ENCODE peak calls at places on chromosomes 4 and X, in ten cellular contexts. Y is type B pancreatic cell; Q is GM23248; W is stimulated activated CD4-positive, alpha-beta T cell treated with anti-CD3 and anti-CD28 coated beads, Interleukin-4, amount 100 ng/mL, for 1 hour; M is activated naive CD4-positive, alpha-beta T cell treated with anti-CD3 and anti-CD28 coated beads, Interleukin-2, amount 50 U/mL, for 72 hours; H is Caco-2; V is epithelial cell of esophagus; O is stimulated activated CD8-positive, alpha-beta memory T cell treated with anti-CD3 and anti-CD28 coated beads, Interleukin-2, amount 100 ng/mL, for 48 hours; L is body of pancreas; A is NCI-H446. T is an unnamed sample.

GRCh38 chrX:840556-840955 is 210.0 kb downstream of the SHOX start:
- DNase-seq in V (no peak), Y (peak), A (no peak), O (no peak), Q (no peak), W (no peak), L (no peak), M (no peak), H (no peak), T (no peak)

GRCh38 chr4:68447201-68447600 is at the start of gene TMPRSS11E:
- DNase-seq in V (peak), M (no peak), Y (no peak), L (no peak), Q (no peak), H (peak), W (no peak), O (no peak), A (no peak), T (no peak)

GRCh38 chr4:67651536-67651935 is 49.4 kb downstream of the UBA6 start:
- DNase-seq in W (no peak), Y (no peak), O (no peak), V (no peak), L (no peak), H (no peak), M (no peak), Q (no peak), A (no peak), T (no peak)

GRCh38 chrX:120499301-120500097 is 30.4 kb upstream of the LAMP2 start:
- DNase-seq in W (no peak), Y (no peak), M (no peak), Q (peak), V (peak), O (no peak), A (no peak), H (no peak), L (no peak), T (no peak)

GRCh38 chr4:52606766-52607165 is 52.3 kb downstream of the USP46 start:
- DNase-seq in Q (peak), A (no peak), O (no peak), Y (no peak), L (no peak), M (no peak), H (no peak), W (no peak), V (no peak), T (no peak)

GRCh38 chr4:93312299-93312698 is 516.3 kb upstream of the ATOH1 start:
- DNase-seq in L (no peak), V (no peak), Y (no peak), H (no peak), O (no peak), M (no peak), W (no peak), A (no peak), Q (no peak), T (no peak)

GRCh38 chr4:109921384-109921808 is 8.7 kb downstream of the EGF start:
- DNase-seq in O (no peak), M (no peak), L (peak), H (no peak), A (no peak), Q (peak), W (no peak), V (peak), Y (no peak), T (peak)

GRCh38 chr4:75048208-75048879 is 115.4 kb downstream of the PARM1 start:
- DNase-seq in Y (no peak), A (no peak), H (peak), Q (no peak), V (no peak), O (no peak), L (no peak), M (no peak), W (no peak), T (no peak)

GRCh38 chrX:10110984-10111363 is 45.8 kb upstream of the CLCN4 start:
- DNase-seq in V (no peak), W (peak), H (no peak), M (no peak), O (peak), Q (peak), A (no peak), L (no peak), Y (no peak), T (no peak)

GRCh38 chr4:27662426-27662825 is 801.8 kb downstream of the STIM2 start:
- DNase-seq in H (no peak), M (no peak), W (no peak), Q (no peak), V (no peak), A (no peak), O (no peak), L (no peak), Y (no peak), T (no peak)

GRCh38 chr4:76949293-76950051 is at the start of gene SEPTIN11:
- DNase-seq in W (peak), L (peak), M (peak), V (peak), O (peak), Q (peak), H (peak), A (peak), Y (peak), T (no peak)

GRCh38 chrX:154349359-154349935 is 25.0 kb downstream of the FLNA start:
- DNase-seq in O (no peak), V (no peak), H (no peak), W (no peak), L (no peak), Y (no peak), Q (peak), A (no peak), M (no peak), T (no peak)

GRCh38 chr4:166318810-166319525 is 445.9 kb downstream of the TLL1 start:
- DNase-seq in A (no peak), L (no peak), Q (peak), M (no peak), H (no peak), V (peak), W (no peak), Y (no peak), O (no peak), T (peak)

GRCh38 chr4:140152760-140153418 is 1.1 kb downstream of the MAML3 start:
- DNase-seq in Q (peak), V (peak), M (peak), L (peak), A (peak), W (peak), O (no peak), H (peak), Y (peak), T (no peak)

GRCh38 chr4:3720461-3720860 is 45.7 kb upstream of the ADRA2C start:
- DNase-seq in H (no peak), V (no peak), O (no peak), M (no peak), Y (no peak), L (no peak), Q (no peak), W (no peak), A (no peak), T (no peak)

GRCh38 chrX:123267220-123267619 is 83.1 kb downstream of the GRIA3 start:
- DNase-seq in M (no peak), A (no peak), H (no peak), O (no peak), V (peak), Q (peak), Y (no peak), L (no peak), W (no peak), T (no peak)

GRCh38 chrX:40878821-40879571 is 143.7 kb upstream of the MED14 start:
- DNase-seq in W (no peak), Q (peak), H (no peak), M (no peak), O (no peak), V (no peak), Y (no peak), L (no peak), A (no peak), T (no peak)

GRCh38 chrX:27600686-27601085 is 10.5 kb downstream of the DCAF8L2 start:
- DNase-seq in Y (no peak), M (no peak), H (no peak), V (peak), W (no peak), A (no peak), Q (no peak), O (no peak), L (no peak), T (no peak)

GRCh38 chr4:26320159-26320452 is 708 bp upstream of the RBPJ start:
- DNase-seq in M (no peak), L (no peak), Q (peak), V (no peak), A (no peak), H (no peak), O (no peak), W (no peak), Y (no peak), T (no peak)

GRCh38 chr4:109993116-109993515 is 80.4 kb downstream of the EGF start:
- DNase-seq in W (no peak), H (no peak), Y (no peak), L (no peak), O (no peak), A (no peak), M (no peak), Q (no peak), V (no peak), T (no peak)

GRCh38 chr4:8061145-8061544 is 97.5 kb downstream of the ABLIM2 start:
- DNase-seq in O (no peak), W (no peak), H (no peak), A (no peak), M (no peak), L (no peak), Y (no peak), Q (no peak), V (no peak), T (no peak)

GRCh38 chr4:113835005-113835404 is 73.5 kb upstream of the CAMK2D start:
- DNase-seq in M (no peak), Q (peak), A (no peak), Y (no peak), L (no peak), V (peak), O (no peak), H (no peak), W (no peak), T (no peak)

GRCh38 chrX:20743054-20743453 is 476.3 kb upstream of the RPS6KA3 start:
- DNase-seq in M (no peak), A (peak), O (no peak), W (no peak), V (no peak), H (no peak), Q (no peak), L (no peak), Y (no peak), T (no peak)

GRCh38 chr4:130985371-130985770 is 1889.4 kb downstream of the C4orf33 start:
- DNase-seq in Y (no peak), O (no peak), V (peak), H (no peak), M (no peak), A (no peak), W (no peak), Q (no peak), L (no peak), T (no peak)

GRCh38 chrX:107480272-107480671 is 30.8 kb downstream of the FRMPD3 start:
- DNase-seq in H (no peak), O (no peak), L (no peak), Q (no peak), A (no peak), V (no peak), W (no peak), M (no peak), Y (no peak), T (no peak)

GRCh38 chr4:59388359-59388758 is 1811.8 kb upstream of the ADGRL3 start:
- DNase-seq in L (no peak), A (no peak), Y (no peak), Q (no peak), V (no peak), H (no peak), M (no peak), W (no peak), O (no peak), T (no peak)

GRCh38 chrX:11366998-11367595 is 73.9 kb downstream of the AMELX start:
- DNase-seq in L (no peak), H (no peak), W (no peak), Q (no peak), A (no peak), M (no peak), Y (no peak), V (no peak), O (no peak), T (no peak)

GRCh38 chrX:121579016-121579760 is 531.8 kb downstream of the GLUD2 start:
- DNase-seq in W (peak), H (peak), A (no peak), V (peak), Y (no peak), O (no peak), M (no peak), L (no peak), Q (peak), T (no peak)

GRCh38 chr4:104424368-104424921 is 70.2 kb downstream of the CXXC4 start:
- DNase-seq in A (no peak), O (no peak), Y (no peak), H (no peak), V (no peak), L (no peak), Q (no peak), W (no peak), M (no peak), T (no peak)

GRCh38 chr4:17595471-17596005 is 18.5 kb downstream of the LAP3 start:
- DNase-seq in Q (no peak), O (no peak), W (no peak), L (no peak), Y (no peak), V (no peak), A (no peak), H (no peak), M (no peak), T (no peak)

GRCh38 chr4:84366111-84366510 is 133.0 kb downstream of the NKX6-1 start:
- DNase-seq in V (no peak), Q (peak), H (no peak), W (no peak), Y (no peak), O (no peak), M (no peak), L (no peak), A (peak), T (no peak)

GRCh38 chrX:119251381-119251780 is 15.3 kb downstream of the PGRMC1 start:
- DNase-seq in V (no peak), L (no peak), W (no peak), O (no peak), Y (no peak), Q (no peak), A (no peak), H (no peak), M (no peak), T (no peak)

GRCh38 chrX:119398974-119399771 is at the start of gene SLC25A43:
- DNase-seq in M (peak), L (peak), Y (peak), O (peak), V (no peak), Q (peak), A (no peak), H (peak), W (peak), T (no peak)

GRCh38 chr4:65911720-65912119 is 241.4 kb upstream of the EPHA5 start:
- DNase-seq in O (no peak), M (no peak), L (no peak), H (no peak), V (no peak), Y (no peak), W (no peak), Q (no peak), A (no peak), T (no peak)

GRCh38 chrX:45767021-45767491 is 566.4 kb upstream of the DIPK2B start:
- DNase-seq in H (no peak), V (peak), Y (no peak), A (no peak), M (no peak), W (no peak), L (no peak), Q (peak), O (no peak), T (no peak)

GRCh38 chrX:68867458-68868166 is 38.8 kb downstream of the EFNB1 start:
- DNase-seq in M (no peak), W (no peak), H (no peak), Y (no peak), L (no peak), Q (no peak), A (no peak), O (no peak), V (no peak), T (no peak)